ENCODE peak calls at places on chromosomes 3 and 15, in six cellular contexts. One of them, this sample, is unnamed. For H3K4me1 and H3K36me3, the result is how much of the 10 kb centered on the place peaks cover.

GRCh38 chr3:195263193-195263924 is 7.6 kb downstream of the XXYLT1 start:
- DNase-seq in mesendoderm: no peak
- DNase-seq in stomach: no peak
- DNase-seq in psoas muscle: no peak
- DNase-seq in CD8-positive, alpha-beta memory T cell: no peak
- DNase-seq in adrenal gland: no peak
- DNase-seq in this sample: no peak

GRCh38 chr3:129809297-129809696 is 84.2 kb downstream of the TMCC1 start:
- DNase-seq in stomach: no peak
- DNase-seq in mesendoderm: no peak
- DNase-seq in CD8-positive, alpha-beta memory T cell: no peak
- DNase-seq in psoas muscle: no peak
- DNase-seq in adrenal gland: no peak
- DNase-seq in this sample: no peak

GRCh38 chr15:62054979-62055378 is 5.3 kb downstream of the VPS13C start:
- DNase-seq in CD8-positive, alpha-beta memory T cell: no peak
- DNase-seq in mesendoderm: no peak
- DNase-seq in adrenal gland: no peak
- DNase-seq in stomach: no peak
- DNase-seq in psoas muscle: no peak
- DNase-seq in this sample: no peak

GRCh38 chr3:177337548-177338331 is 140.5 kb upstream of the TBL1XR1 start:
- DNase-seq in mesendoderm: no peak
- DNase-seq in CD8-positive, alpha-beta memory T cell: no peak
- DNase-seq in adrenal gland: no peak
- DNase-seq in psoas muscle: no peak
- DNase-seq in stomach: no peak
- DNase-seq in this sample: peak

GRCh38 chr15:38197553-38197952 is 55.1 kb upstream of the SPRED1 start:
- DNase-seq in psoas muscle: no peak
- DNase-seq in mesendoderm: no peak
- DNase-seq in stomach: no peak
- DNase-seq in adrenal gland: no peak
- DNase-seq in CD8-positive, alpha-beta memory T cell: no peak
- DNase-seq in this sample: no peak

GRCh38 chr3:77835916-77836315 is 796.0 kb downstream of the ROBO2 start:
- DNase-seq in adrenal gland: no peak
- DNase-seq in mesendoderm: no peak
- DNase-seq in CD8-positive, alpha-beta memory T cell: no peak
- DNase-seq in stomach: no peak
- DNase-seq in psoas muscle: no peak
- DNase-seq in this sample: no peak

GRCh38 chr3:62374375-62374876 is 1.1 kb upstream of the FEZF2 start:
- DNase-seq in psoas muscle: no peak
- DNase-seq in stomach: no peak
- DNase-seq in adrenal gland: no peak
- DNase-seq in mesendoderm: peak
- DNase-seq in CD8-positive, alpha-beta memory T cell: no peak
- DNase-seq in this sample: no peak

GRCh38 chr3:168498194-168498593 is 402.5 kb upstream of the GOLIM4 start:
- DNase-seq in mesendoderm: no peak
- DNase-seq in stomach: no peak
- DNase-seq in CD8-positive, alpha-beta memory T cell: no peak
- DNase-seq in psoas muscle: no peak
- DNase-seq in adrenal gland: no peak
- DNase-seq in this sample: no peak

GRCh38 chr15:51110171-51110570 is 15.5 kb upstream of the TNFAIP8L3 start:
- DNase-seq in stomach: no peak
- DNase-seq in adrenal gland: no peak
- DNase-seq in psoas muscle: no peak
- DNase-seq in mesendoderm: no peak
- DNase-seq in CD8-positive, alpha-beta memory T cell: no peak
- DNase-seq in this sample: no peak

GRCh38 chr3:2268779-2269178 is 170.1 kb downstream of the CNTN4 start:
- DNase-seq in psoas muscle: no peak
- DNase-seq in mesendoderm: peak
- DNase-seq in adrenal gland: no peak
- DNase-seq in CD8-positive, alpha-beta memory T cell: no peak
- DNase-seq in stomach: no peak
- DNase-seq in this sample: no peak

GRCh38 chr15:45635191-45635638 is 386 bp downstream of the SQOR start:
- DNase-seq in stomach: peak
- DNase-seq in psoas muscle: peak
- DNase-seq in adrenal gland: peak
- DNase-seq in mesendoderm: no peak
- DNase-seq in CD8-positive, alpha-beta memory T cell: peak
- DNase-seq in this sample: peak

GRCh38 chr3:22908974-22909507 is 294.1 kb upstream of the UBE2E2 start:
- DNase-seq in adrenal gland: no peak
- DNase-seq in psoas muscle: no peak
- DNase-seq in stomach: no peak
- DNase-seq in CD8-positive, alpha-beta memory T cell: no peak
- DNase-seq in mesendoderm: peak
- DNase-seq in this sample: no peak
- H3K4me1 ChIP-seq in adrenal gland: under half
- H3K4me1 ChIP-seq in psoas muscle: under half
- H3K4me1 ChIP-seq in stomach: under half
- H3K4me1 ChIP-seq in CD8-positive, alpha-beta memory T cell: under half
- H3K4me1 ChIP-seq in mesendoderm: under half
- H3K4me1 ChIP-seq in this sample: under half

DNA sequence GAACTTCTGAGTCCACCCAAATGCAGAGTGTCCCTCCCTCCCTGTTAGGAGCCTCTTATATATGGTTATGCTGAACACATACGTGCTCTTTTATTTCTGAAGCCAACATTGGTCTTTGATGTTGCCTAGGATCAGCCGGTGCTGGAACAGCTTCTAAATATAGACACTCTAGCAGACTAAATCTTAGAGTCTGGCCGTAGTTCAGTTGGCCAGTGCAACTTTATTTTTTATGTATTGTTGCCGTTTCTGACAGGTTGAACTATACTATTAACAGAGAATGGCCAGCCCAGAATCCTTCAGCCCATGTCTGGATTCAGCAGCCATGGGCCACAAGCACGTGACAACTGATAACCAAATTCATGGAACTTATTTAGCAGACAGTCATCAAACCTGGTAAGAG is 128.6 kb downstream of the GHSR start:
- DNase-seq in psoas muscle: no peak
- DNase-seq in stomach: no peak
- DNase-seq in CD8-positive, alpha-beta memory T cell: no peak
- DNase-seq in mesendoderm: no peak
- DNase-seq in adrenal gland: peak
- DNase-seq in this sample: no peak
- H3K36me3 ChIP-seq in psoas muscle: under half
- H3K36me3 ChIP-seq in stomach: under half
- H3K36me3 ChIP-seq in CD8-positive, alpha-beta memory T cell: under half
- H3K36me3 ChIP-seq in mesendoderm: under half
- H3K36me3 ChIP-seq in adrenal gland: under half
- H3K36me3 ChIP-seq in this sample: under half

GRCh38 chr15:67091966-67092677 is 26.7 kb downstream of the SMAD3 start:
- DNase-seq in adrenal gland: no peak
- DNase-seq in stomach: no peak
- DNase-seq in mesendoderm: peak
- DNase-seq in psoas muscle: no peak
- DNase-seq in CD8-positive, alpha-beta memory T cell: no peak
- DNase-seq in this sample: no peak
- H3K4me1 ChIP-seq in adrenal gland: under half
- H3K4me1 ChIP-seq in stomach: half or more
- H3K4me1 ChIP-seq in mesendoderm: under half
- H3K4me1 ChIP-seq in psoas muscle: half or more
- H3K4me1 ChIP-seq in CD8-positive, alpha-beta memory T cell: half or more
- H3K4me1 ChIP-seq in this sample: half or more

GRCh38 chr15:25019434-25019833 is 64.6 kb downstream of the SNRPN start:
- DNase-seq in CD8-positive, alpha-beta memory T cell: no peak
- DNase-seq in psoas muscle: no peak
- DNase-seq in adrenal gland: no peak
- DNase-seq in mesendoderm: no peak
- DNase-seq in stomach: no peak
- DNase-seq in this sample: no peak
- H3K36me3 ChIP-seq in CD8-positive, alpha-beta memory T cell: under half
- H3K36me3 ChIP-seq in psoas muscle: under half
- H3K36me3 ChIP-seq in adrenal gland: under half
- H3K36me3 ChIP-seq in mesendoderm: under half
- H3K36me3 ChIP-seq in stomach: under half
- H3K36me3 ChIP-seq in this sample: under half

GRCh38 chr3:25432191-25432720 is 4.2 kb downstream of the RARB start:
- DNase-seq in stomach: no peak
- DNase-seq in mesendoderm: no peak
- DNase-seq in adrenal gland: no peak
- DNase-seq in psoas muscle: no peak
- DNase-seq in CD8-positive, alpha-beta memory T cell: no peak
- DNase-seq in this sample: no peak
- H3K4me1 ChIP-seq in stomach: half or more
- H3K4me1 ChIP-seq in mesendoderm: under half
- H3K4me1 ChIP-seq in adrenal gland: under half
- H3K4me1 ChIP-seq in psoas muscle: under half
- H3K4me1 ChIP-seq in CD8-positive, alpha-beta memory T cell: under half
- H3K4me1 ChIP-seq in this sample: under half

This sample was measured in effector memory CD4-positive, alpha-beta T cell.